ENCODE peak calls at places on chromosomes 12 and 14, in nine cellular contexts. One of them, this sample, is unnamed.

GRCh38 chr14:96039633-96040311 is 610 bp downstream of the C14orf132 start:
- DNase-seq in HepG2: no peak
- DNase-seq in MM.1S: no peak
- DNase-seq in colonic mucosa: peak
- DNase-seq in ovary: no peak
- DNase-seq in fibroblast of lung: peak
- DNase-seq in Panc1: no peak
- DNase-seq in bronchial epithelial cell: no peak
- DNase-seq in fibroblast of mammary gland: peak
- DNase-seq in this sample: no peak

GRCh38 chr14:68110989-68111704 is 291.6 kb downstream of the RAD51B start:
- DNase-seq in HepG2: no peak
- DNase-seq in colonic mucosa: no peak
- DNase-seq in MM.1S: no peak
- DNase-seq in fibroblast of mammary gland: no peak
- DNase-seq in fibroblast of lung: no peak
- DNase-seq in bronchial epithelial cell: no peak
- DNase-seq in Panc1: no peak
- DNase-seq in ovary: no peak
- DNase-seq in this sample: no peak

GRCh38 chr12:44875954-44876553 is at the start of gene NELL2:
- DNase-seq in fibroblast of mammary gland: peak
- DNase-seq in ovary: peak
- DNase-seq in fibroblast of lung: peak
- DNase-seq in bronchial epithelial cell: peak
- DNase-seq in colonic mucosa: peak
- DNase-seq in HepG2: no peak
- DNase-seq in MM.1S: peak
- DNase-seq in Panc1: no peak
- DNase-seq in this sample: no peak

GRCh38 chr12:28938581-28939301 is 210.3 kb upstream of the FAR2 start:
- DNase-seq in ovary: no peak
- DNase-seq in MM.1S: no peak
- DNase-seq in fibroblast of lung: no peak
- DNase-seq in bronchial epithelial cell: no peak
- DNase-seq in HepG2: no peak
- DNase-seq in colonic mucosa: no peak
- DNase-seq in fibroblast of mammary gland: no peak
- DNase-seq in Panc1: no peak
- DNase-seq in this sample: no peak

GRCh38 chr14:30260772-30261607 is 298.0 kb upstream of the G2E3 start:
- DNase-seq in MM.1S: no peak
- DNase-seq in HepG2: no peak
- DNase-seq in ovary: no peak
- DNase-seq in fibroblast of lung: no peak
- DNase-seq in bronchial epithelial cell: no peak
- DNase-seq in colonic mucosa: no peak
- DNase-seq in fibroblast of mammary gland: no peak
- DNase-seq in Panc1: no peak
- DNase-seq in this sample: no peak

GRCh38 chr12:93022603-93023340 is 93.7 kb upstream of the EEA1 start:
- DNase-seq in bronchial epithelial cell: no peak
- DNase-seq in Panc1: no peak
- DNase-seq in HepG2: no peak
- DNase-seq in fibroblast of lung: peak
- DNase-seq in MM.1S: no peak
- DNase-seq in ovary: no peak
- DNase-seq in colonic mucosa: no peak
- DNase-seq in fibroblast of mammary gland: peak
- DNase-seq in this sample: no peak

GRCh38 chr12:21891763-21892217 is 49.4 kb downstream of the ABCC9 start:
- DNase-seq in ovary: peak
- DNase-seq in MM.1S: no peak
- DNase-seq in Panc1: no peak
- DNase-seq in colonic mucosa: peak
- DNase-seq in fibroblast of mammary gland: peak
- DNase-seq in bronchial epithelial cell: no peak
- DNase-seq in HepG2: no peak
- DNase-seq in fibroblast of lung: no peak
- DNase-seq in this sample: no peak

GRCh38 chr12:45909041-45909713 is 81.2 kb downstream of the SCAF11 start:
- DNase-seq in HepG2: no peak
- DNase-seq in bronchial epithelial cell: no peak
- DNase-seq in MM.1S: no peak
- DNase-seq in colonic mucosa: no peak
- DNase-seq in Panc1: no peak
- DNase-seq in fibroblast of mammary gland: no peak
- DNase-seq in fibroblast of lung: peak
- DNase-seq in ovary: no peak
- DNase-seq in this sample: no peak

GRCh38 chr14:36270191-36270590 is 50.2 kb downstream of the MBIP start:
- DNase-seq in colonic mucosa: no peak
- DNase-seq in Panc1: no peak
- DNase-seq in bronchial epithelial cell: no peak
- DNase-seq in HepG2: no peak
- DNase-seq in fibroblast of lung: no peak
- DNase-seq in fibroblast of mammary gland: no peak
- DNase-seq in MM.1S: no peak
- DNase-seq in ovary: no peak
- DNase-seq in this sample: no peak

GRCh38 chr14:36271222-36271621 is 49.2 kb downstream of the MBIP start:
- DNase-seq in MM.1S: no peak
- DNase-seq in fibroblast of mammary gland: no peak
- DNase-seq in fibroblast of lung: no peak
- DNase-seq in colonic mucosa: no peak
- DNase-seq in ovary: no peak
- DNase-seq in HepG2: no peak
- DNase-seq in Panc1: no peak
- DNase-seq in bronchial epithelial cell: no peak
- DNase-seq in this sample: no peak

GRCh38 chr14:36268957-36269734 is 51.3 kb downstream of the MBIP start:
- DNase-seq in ovary: no peak
- DNase-seq in bronchial epithelial cell: no peak
- DNase-seq in HepG2: no peak
- DNase-seq in Panc1: no peak
- DNase-seq in fibroblast of mammary gland: no peak
- DNase-seq in fibroblast of lung: no peak
- DNase-seq in colonic mucosa: no peak
- DNase-seq in MM.1S: no peak
- DNase-seq in this sample: no peak

GRCh38 chr14:36275741-36276140 is 44.7 kb downstream of the MBIP start:
- DNase-seq in bronchial epithelial cell: no peak
- DNase-seq in MM.1S: no peak
- DNase-seq in fibroblast of mammary gland: no peak
- DNase-seq in colonic mucosa: no peak
- DNase-seq in HepG2: no peak
- DNase-seq in ovary: no peak
- DNase-seq in fibroblast of lung: no peak
- DNase-seq in Panc1: no peak
- DNase-seq in this sample: no peak

GRCh38 chr14:36271939-36272907 is 48.2 kb downstream of the MBIP start:
- DNase-seq in HepG2: no peak
- DNase-seq in MM.1S: no peak
- DNase-seq in colonic mucosa: peak
- DNase-seq in fibroblast of mammary gland: peak
- DNase-seq in bronchial epithelial cell: peak
- DNase-seq in fibroblast of lung: peak
- DNase-seq in ovary: no peak
- DNase-seq in Panc1: no peak
- DNase-seq in this sample: no peak
- H3K4me3 ChIP-seq in HepG2: no peak
- H3K4me3 ChIP-seq in MM.1S: no peak
- H3K4me3 ChIP-seq in colonic mucosa: peak
- H3K4me3 ChIP-seq in fibroblast of mammary gland: peak
- H3K4me3 ChIP-seq in bronchial epithelial cell: peak
- H3K4me3 ChIP-seq in fibroblast of lung: peak
- H3K4me3 ChIP-seq in ovary: no peak
- H3K4me3 ChIP-seq in Panc1: peak
- H3K4me3 ChIP-seq in this sample: no peak

GRCh38 chr12:69024413-69024812 is 91.4 kb upstream of the CPM start:
- DNase-seq in Panc1: no peak
- DNase-seq in fibroblast of mammary gland: peak
- DNase-seq in fibroblast of lung: peak
- DNase-seq in MM.1S: no peak
- DNase-seq in ovary: no peak
- DNase-seq in colonic mucosa: peak
- DNase-seq in bronchial epithelial cell: peak
- DNase-seq in HepG2: no peak
- DNase-seq in this sample: no peak

GRCh38 chr12:69022674-69023073 is 89.7 kb upstream of the CPM start:
- DNase-seq in MM.1S: no peak
- DNase-seq in colonic mucosa: no peak
- DNase-seq in HepG2: no peak
- DNase-seq in bronchial epithelial cell: no peak
- DNase-seq in Panc1: no peak
- DNase-seq in ovary: no peak
- DNase-seq in fibroblast of mammary gland: peak
- DNase-seq in fibroblast of lung: no peak
- DNase-seq in this sample: no peak

GRCh38 chr12:69024907-69025306 is 91.9 kb upstream of the CPM start:
- DNase-seq in fibroblast of mammary gland: peak
- DNase-seq in HepG2: no peak
- DNase-seq in bronchial epithelial cell: peak
- DNase-seq in colonic mucosa: no peak
- DNase-seq in MM.1S: no peak
- DNase-seq in fibroblast of lung: peak
- DNase-seq in ovary: no peak
- DNase-seq in Panc1: no peak
- DNase-seq in this sample: no peak

GRCh38 chr12:69026341-69026740 is 93.4 kb upstream of the CPM start:
- DNase-seq in bronchial epithelial cell: no peak
- DNase-seq in HepG2: no peak
- DNase-seq in MM.1S: no peak
- DNase-seq in ovary: no peak
- DNase-seq in fibroblast of lung: no peak
- DNase-seq in Panc1: no peak
- DNase-seq in fibroblast of mammary gland: no peak
- DNase-seq in colonic mucosa: no peak
- DNase-seq in this sample: no peak

DNA sequence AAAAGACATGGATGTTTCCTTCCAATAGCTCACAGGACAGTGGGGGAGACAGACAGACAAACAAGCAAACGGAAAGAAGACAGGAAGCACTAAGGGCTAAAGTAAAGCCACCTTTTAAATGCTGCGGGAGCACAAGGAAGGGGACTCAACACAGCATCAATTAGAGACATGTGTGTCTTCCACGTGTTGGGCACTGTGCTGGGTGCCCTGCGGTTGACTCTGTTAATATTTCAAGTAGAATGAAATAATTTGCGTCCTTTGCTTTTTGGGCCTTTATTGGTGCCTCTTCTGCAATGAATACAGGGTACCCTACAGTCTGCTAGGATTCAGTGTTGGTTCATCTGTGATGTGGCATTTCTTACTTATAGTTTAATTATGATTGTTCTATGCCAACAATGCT is 90.9 kb upstream of the CPM start:
- DNase-seq in HepG2: no peak
- DNase-seq in MM.1S: no peak
- DNase-seq in fibroblast of mammary gland: no peak
- DNase-seq in colonic mucosa: no peak
- DNase-seq in fibroblast of lung: no peak
- DNase-seq in ovary: no peak
- DNase-seq in bronchial epithelial cell: no peak
- DNase-seq in Panc1: no peak
- DNase-seq in this sample: no peak
- TF ChIP-seq CTCF in HepG2: no peak
- TF ChIP-seq CTCF in MM.1S: no peak
- TF ChIP-seq CTCF in fibroblast of mammary gland: no peak
- TF ChIP-seq CTCF in colonic mucosa: no peak
- TF ChIP-seq CTCF in fibroblast of lung: no peak
- TF ChIP-seq CTCF in ovary: no peak
- TF ChIP-seq CTCF in bronchial epithelial cell: no peak
- TF ChIP-seq CTCF in Panc1: no peak
- TF ChIP-seq CTCF in this sample: no peak

GRCh38 chr12:49230810-49231209 is 34.1 kb upstream of the TUBA1C start:
- DNase-seq in HepG2: no peak
- DNase-seq in bronchial epithelial cell: no peak
- DNase-seq in MM.1S: no peak
- DNase-seq in colonic mucosa: no peak
- DNase-seq in fibroblast of lung: no peak
- DNase-seq in ovary: no peak
- DNase-seq in Panc1: no peak
- DNase-seq in fibroblast of mammary gland: no peak
- DNase-seq in this sample: no peak

GRCh38 chr12:49231881-49232650 is 32.8 kb upstream of the TUBA1C start:
- DNase-seq in fibroblast of lung: peak
- DNase-seq in ovary: no peak
- DNase-seq in bronchial epithelial cell: no peak
- DNase-seq in HepG2: no peak
- DNase-seq in MM.1S: no peak
- DNase-seq in colonic mucosa: no peak
- DNase-seq in fibroblast of mammary gland: peak
- DNase-seq in Panc1: no peak
- DNase-seq in this sample: no peak

GRCh38 chr12:49236423-49236822 is 28.5 kb upstream of the TUBA1C start:
- DNase-seq in ovary: no peak
- DNase-seq in fibroblast of lung: no peak
- DNase-seq in Panc1: no peak
- DNase-seq in fibroblast of mammary gland: peak
- DNase-seq in HepG2: no peak
- DNase-seq in bronchial epithelial cell: peak
- DNase-seq in MM.1S: no peak
- DNase-seq in colonic mucosa: no peak
- DNase-seq in this sample: no peak

GRCh38 chr12:49232940-49233841 is 31.7 kb upstream of the TUBA1C start:
- DNase-seq in colonic mucosa: peak
- DNase-seq in ovary: peak
- DNase-seq in HepG2: peak
- DNase-seq in fibroblast of lung: peak
- DNase-seq in bronchial epithelial cell: no peak
- DNase-seq in MM.1S: no peak
- DNase-seq in fibroblast of mammary gland: peak
- DNase-seq in Panc1: no peak
- DNase-seq in this sample: no peak

DNA sequence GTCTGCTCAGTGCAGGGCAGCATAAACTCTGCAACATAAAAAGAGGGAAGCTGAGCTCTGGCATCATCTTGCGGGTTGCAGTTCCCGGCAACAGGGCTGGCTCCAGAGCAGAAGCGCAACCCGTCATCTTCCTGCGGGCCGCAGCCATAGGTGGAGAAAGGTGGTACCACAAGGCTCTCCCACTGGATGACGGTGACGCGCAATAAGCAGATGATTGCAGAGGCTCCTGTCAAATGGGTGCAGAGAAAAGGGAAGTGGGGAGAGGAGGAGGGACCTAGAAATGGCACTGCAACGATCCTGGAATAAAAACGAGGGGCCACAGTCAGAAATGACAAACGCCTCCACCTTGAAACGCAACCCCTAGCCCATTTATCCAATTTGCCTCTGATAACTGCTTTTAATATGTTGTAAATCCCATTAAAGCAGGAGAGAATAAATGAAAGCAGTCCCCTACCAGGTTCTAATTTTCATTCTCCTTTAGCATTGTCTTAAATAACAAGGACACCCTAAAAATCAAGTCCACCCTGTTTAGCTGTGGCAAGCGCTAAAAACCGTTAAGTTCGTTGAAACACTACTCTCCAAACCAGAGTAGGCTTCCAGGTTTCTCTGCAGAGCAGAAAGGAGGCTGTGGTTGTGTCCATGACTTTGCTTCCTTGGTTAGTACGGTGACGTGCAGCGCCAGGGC is 30.9 kb upstream of the TUBA1C start:
- DNase-seq in fibroblast of lung: peak
- DNase-seq in colonic mucosa: peak
- DNase-seq in HepG2: no peak
- DNase-seq in ovary: peak
- DNase-seq in bronchial epithelial cell: no peak
- DNase-seq in MM.1S: no peak
- DNase-seq in Panc1: no peak
- DNase-seq in fibroblast of mammary gland: no peak
- DNase-seq in this sample: peak
- H3K4me3 ChIP-seq in fibroblast of lung: peak
- H3K4me3 ChIP-seq in colonic mucosa: peak
- H3K4me3 ChIP-seq in HepG2: no peak
- H3K4me3 ChIP-seq in ovary: peak
- H3K4me3 ChIP-seq in bronchial epithelial cell: no peak
- H3K4me3 ChIP-seq in MM.1S: peak
- H3K4me3 ChIP-seq in Panc1: peak
- H3K4me3 ChIP-seq in fibroblast of mammary gland: no peak
- H3K4me3 ChIP-seq in this sample: peak

GRCh38 chr12:34298971-34299801 is 276.9 kb downstream of the ALG10 start:
- DNase-seq in bronchial epithelial cell: no peak
- DNase-seq in fibroblast of mammary gland: no peak
- DNase-seq in Panc1: no peak
- DNase-seq in MM.1S: no peak
- DNase-seq in ovary: no peak
- DNase-seq in colonic mucosa: no peak
- DNase-seq in HepG2: no peak
- DNase-seq in fibroblast of lung: no peak
- DNase-seq in this sample: no peak

GRCh38 chr12:34297126-34297789 is 275.0 kb downstream of the ALG10 start:
- DNase-seq in colonic mucosa: no peak
- DNase-seq in fibroblast of lung: no peak
- DNase-seq in MM.1S: no peak
- DNase-seq in ovary: no peak
- DNase-seq in bronchial epithelial cell: no peak
- DNase-seq in Panc1: no peak
- DNase-seq in HepG2: no peak
- DNase-seq in fibroblast of mammary gland: no peak
- DNase-seq in this sample: no peak

GRCh38 chr12:34297790-34298164 is 275.5 kb downstream of the ALG10 start:
- DNase-seq in Panc1: no peak
- DNase-seq in fibroblast of lung: no peak
- DNase-seq in ovary: no peak
- DNase-seq in MM.1S: no peak
- DNase-seq in bronchial epithelial cell: no peak
- DNase-seq in fibroblast of mammary gland: no peak
- DNase-seq in HepG2: no peak
- DNase-seq in colonic mucosa: no peak
- DNase-seq in this sample: no peak

GRCh38 chr12:34299802-34300193 is 277.5 kb downstream of the ALG10 start:
- DNase-seq in ovary: no peak
- DNase-seq in HepG2: no peak
- DNase-seq in colonic mucosa: no peak
- DNase-seq in fibroblast of lung: no peak
- DNase-seq in Panc1: no peak
- DNase-seq in fibroblast of mammary gland: no peak
- DNase-seq in bronchial epithelial cell: no peak
- DNase-seq in MM.1S: no peak
- DNase-seq in this sample: no peak

DNA sequence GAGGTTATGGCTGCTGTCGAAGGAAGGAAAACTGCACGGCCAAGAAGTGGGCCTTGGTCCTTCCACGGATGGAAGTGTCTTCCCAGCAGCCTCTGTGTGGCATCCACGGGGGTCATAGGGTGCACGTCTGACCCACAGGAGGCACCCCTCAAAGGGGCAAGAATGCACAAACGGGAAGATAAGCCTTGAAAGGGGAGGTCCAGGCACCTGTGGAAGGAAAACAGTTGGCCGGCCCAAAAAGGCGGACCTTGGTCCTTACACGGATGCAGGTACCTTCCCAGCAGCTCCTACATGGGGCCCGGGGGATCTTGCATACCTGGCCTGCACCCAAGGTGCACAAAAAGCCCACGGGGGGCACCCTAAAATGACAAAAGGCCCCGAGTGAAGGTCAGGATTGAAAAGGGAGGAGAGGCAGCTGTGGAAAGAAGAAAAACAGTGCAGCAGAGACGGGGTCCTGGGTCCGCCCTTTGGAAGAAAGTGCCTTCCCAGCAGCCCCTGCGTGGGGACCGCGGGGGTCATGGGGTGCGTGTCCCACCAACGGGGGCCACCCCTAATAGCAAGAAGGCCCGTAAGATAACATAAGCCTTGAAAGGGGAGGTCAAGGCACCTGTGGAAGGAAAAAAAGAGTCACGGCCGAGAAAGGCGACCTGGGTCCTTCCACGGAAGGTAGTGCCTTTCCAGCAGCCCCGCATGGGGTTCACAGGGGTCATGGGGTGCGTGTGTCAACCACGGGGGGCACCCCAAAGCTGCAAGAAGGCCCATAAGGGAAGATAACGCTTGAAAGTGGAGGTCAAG is 276.1 kb downstream of the ALG10 start:
- DNase-seq in HepG2: no peak
- DNase-seq in fibroblast of mammary gland: no peak
- DNase-seq in ovary: no peak
- DNase-seq in colonic mucosa: no peak
- DNase-seq in fibroblast of lung: no peak
- DNase-seq in Panc1: no peak
- DNase-seq in bronchial epithelial cell: no peak
- DNase-seq in MM.1S: no peak
- DNase-seq in this sample: no peak
- TF ChIP-seq CTCF in HepG2: no peak
- TF ChIP-seq CTCF in fibroblast of mammary gland: no peak
- TF ChIP-seq CTCF in ovary: no peak
- TF ChIP-seq CTCF in colonic mucosa: no peak
- TF ChIP-seq CTCF in fibroblast of lung: no peak
- TF ChIP-seq CTCF in Panc1: no peak
- TF ChIP-seq CTCF in bronchial epithelial cell: no peak
- TF ChIP-seq CTCF in MM.1S: no peak
- TF ChIP-seq CTCF in this sample: no peak

This sample was measured in GM12864.